ENCODE peak calls at places on chromosomes 3 and 15, in nine cellular contexts. One of them, this sample, is unnamed.

GRCh38 chr3:197983076-197983475 is 23.1 kb downstream of the LMLN start:
- DNase-seq in left ventricle myocardium inferior: no peak
- DNase-seq in dorsolateral prefrontal cortex: no peak
- DNase-seq in AG09309: no peak
- DNase-seq in neural crest cell: no peak
- DNase-seq in GM12878: no peak
- DNase-seq in cardiac muscle cell: no peak
- DNase-seq in K562: no peak
- DNase-seq in brain microvascular endothelial cell: no peak
- DNase-seq in this sample: no peak

GRCh38 chr3:177561769-177562360 is 364.6 kb upstream of the TBL1XR1 start:
- DNase-seq in left ventricle myocardium inferior: no peak
- DNase-seq in dorsolateral prefrontal cortex: no peak
- DNase-seq in AG09309: no peak
- DNase-seq in neural crest cell: no peak
- DNase-seq in GM12878: no peak
- DNase-seq in cardiac muscle cell: no peak
- DNase-seq in K562: no peak
- DNase-seq in brain microvascular endothelial cell: no peak
- DNase-seq in this sample: no peak

GRCh38 chr3:77799280-77799679 is 759.4 kb downstream of the ROBO2 start:
- DNase-seq in left ventricle myocardium inferior: no peak
- DNase-seq in dorsolateral prefrontal cortex: no peak
- DNase-seq in AG09309: no peak
- DNase-seq in neural crest cell: no peak
- DNase-seq in GM12878: no peak
- DNase-seq in cardiac muscle cell: no peak
- DNase-seq in K562: no peak
- DNase-seq in brain microvascular endothelial cell: no peak
- DNase-seq in this sample: no peak

GRCh38 chr3:194280777-194281176 is 70.4 kb downstream of the CPN2 start:
- DNase-seq in left ventricle myocardium inferior: no peak
- DNase-seq in dorsolateral prefrontal cortex: no peak
- DNase-seq in AG09309: no peak
- DNase-seq in neural crest cell: no peak
- DNase-seq in GM12878: no peak
- DNase-seq in cardiac muscle cell: no peak
- DNase-seq in K562: no peak
- DNase-seq in brain microvascular endothelial cell: no peak
- DNase-seq in this sample: no peak

GRCh38 chr3:123286308-123287023 is 84.7 kb downstream of the SEC22A start:
- DNase-seq in left ventricle myocardium inferior: no peak
- DNase-seq in dorsolateral prefrontal cortex: peak
- DNase-seq in AG09309: no peak
- DNase-seq in neural crest cell: peak
- DNase-seq in GM12878: no peak
- DNase-seq in cardiac muscle cell: peak
- DNase-seq in K562: peak
- DNase-seq in brain microvascular endothelial cell: peak
- DNase-seq in this sample: peak

GRCh38 chr15:98807262-98807661 is 158.9 kb downstream of the IGF1R start:
- DNase-seq in left ventricle myocardium inferior: no peak
- DNase-seq in dorsolateral prefrontal cortex: no peak
- DNase-seq in AG09309: peak
- DNase-seq in neural crest cell: no peak
- DNase-seq in GM12878: no peak
- DNase-seq in cardiac muscle cell: no peak
- DNase-seq in K562: no peak
- DNase-seq in brain microvascular endothelial cell: peak
- DNase-seq in this sample: no peak

GRCh38 chr3:16179771-16180736 is 5.6 kb downstream of the GALNT15 start:
- DNase-seq in left ventricle myocardium inferior: no peak
- DNase-seq in dorsolateral prefrontal cortex: no peak
- DNase-seq in AG09309: no peak
- DNase-seq in neural crest cell: no peak
- DNase-seq in GM12878: no peak
- DNase-seq in cardiac muscle cell: no peak
- DNase-seq in K562: no peak
- DNase-seq in brain microvascular endothelial cell: peak
- DNase-seq in this sample: no peak

GRCh38 chr3:182500294-182500693 is 293.0 kb upstream of the ATP11B start:
- DNase-seq in left ventricle myocardium inferior: no peak
- DNase-seq in dorsolateral prefrontal cortex: no peak
- DNase-seq in AG09309: no peak
- DNase-seq in neural crest cell: peak
- DNase-seq in GM12878: no peak
- DNase-seq in cardiac muscle cell: no peak
- DNase-seq in K562: no peak
- DNase-seq in brain microvascular endothelial cell: no peak
- DNase-seq in this sample: no peak

GRCh38 chr3:122251428-122251827 is 68.0 kb downstream of the CASR start:
- DNase-seq in left ventricle myocardium inferior: no peak
- DNase-seq in dorsolateral prefrontal cortex: no peak
- DNase-seq in AG09309: no peak
- DNase-seq in neural crest cell: no peak
- DNase-seq in GM12878: no peak
- DNase-seq in cardiac muscle cell: no peak
- DNase-seq in K562: no peak
- DNase-seq in brain microvascular endothelial cell: no peak
- DNase-seq in this sample: no peak

GRCh38 chr3:195566797-195567196 is 16.9 kb downstream of the APOD start:
- DNase-seq in left ventricle myocardium inferior: no peak
- DNase-seq in dorsolateral prefrontal cortex: no peak
- DNase-seq in AG09309: no peak
- DNase-seq in neural crest cell: no peak
- DNase-seq in GM12878: no peak
- DNase-seq in cardiac muscle cell: no peak
- DNase-seq in K562: peak
- DNase-seq in brain microvascular endothelial cell: no peak
- DNase-seq in this sample: no peak

GRCh38 chr15:85094685-85095084 is 113.0 kb downstream of the PDE8A start:
- DNase-seq in left ventricle myocardium inferior: no peak
- DNase-seq in dorsolateral prefrontal cortex: no peak
- DNase-seq in AG09309: no peak
- DNase-seq in neural crest cell: no peak
- DNase-seq in GM12878: no peak
- DNase-seq in cardiac muscle cell: no peak
- DNase-seq in K562: no peak
- DNase-seq in brain microvascular endothelial cell: peak
- DNase-seq in this sample: no peak

GRCh38 chr3:127003601-127004280 is 20.8 kb downstream of the PLXNA1 start:
- DNase-seq in left ventricle myocardium inferior: no peak
- DNase-seq in dorsolateral prefrontal cortex: no peak
- DNase-seq in AG09309: no peak
- DNase-seq in neural crest cell: no peak
- DNase-seq in GM12878: no peak
- DNase-seq in cardiac muscle cell: no peak
- DNase-seq in K562: no peak
- DNase-seq in brain microvascular endothelial cell: no peak
- DNase-seq in this sample: no peak
- TF ChIP-seq CTCF in left ventricle myocardium inferior: no peak
- TF ChIP-seq CTCF in dorsolateral prefrontal cortex: no peak
- TF ChIP-seq CTCF in AG09309: no peak
- TF ChIP-seq CTCF in neural crest cell: no peak
- TF ChIP-seq CTCF in GM12878: no peak
- TF ChIP-seq CTCF in cardiac muscle cell: no peak
- TF ChIP-seq CTCF in K562: no peak
- TF ChIP-seq CTCF in brain microvascular endothelial cell: no peak
- TF ChIP-seq CTCF in this sample: no peak

GRCh38 chr3:160756907-160757623 is 1.0 kb downstream of the PPM1L start:
- DNase-seq in left ventricle myocardium inferior: peak
- DNase-seq in dorsolateral prefrontal cortex: no peak
- DNase-seq in AG09309: no peak
- DNase-seq in neural crest cell: peak
- DNase-seq in GM12878: no peak
- DNase-seq in cardiac muscle cell: peak
- DNase-seq in K562: no peak
- DNase-seq in brain microvascular endothelial cell: no peak
- DNase-seq in this sample: peak
- TF ChIP-seq CTCF in left ventricle myocardium inferior: no peak
- TF ChIP-seq CTCF in dorsolateral prefrontal cortex: no peak
- TF ChIP-seq CTCF in AG09309: no peak
- TF ChIP-seq CTCF in neural crest cell: no peak
- TF ChIP-seq CTCF in GM12878: no peak
- TF ChIP-seq CTCF in cardiac muscle cell: no peak
- TF ChIP-seq CTCF in K562: no peak
- TF ChIP-seq CTCF in brain microvascular endothelial cell: no peak
- TF ChIP-seq CTCF in this sample: no peak

GRCh38 chr15:65081758-65082157 is 5.2 kb downstream of the KBTBD13 start:
- DNase-seq in left ventricle myocardium inferior: no peak
- DNase-seq in dorsolateral prefrontal cortex: no peak
- DNase-seq in AG09309: no peak
- DNase-seq in neural crest cell: no peak
- DNase-seq in GM12878: no peak
- DNase-seq in cardiac muscle cell: no peak
- DNase-seq in K562: no peak
- DNase-seq in brain microvascular endothelial cell: no peak
- DNase-seq in this sample: no peak

GRCh38 chr15:65082303-65082958 is 5.9 kb downstream of the KBTBD13 start:
- DNase-seq in left ventricle myocardium inferior: no peak
- DNase-seq in dorsolateral prefrontal cortex: no peak
- DNase-seq in AG09309: no peak
- DNase-seq in neural crest cell: no peak
- DNase-seq in GM12878: no peak
- DNase-seq in cardiac muscle cell: peak
- DNase-seq in K562: no peak
- DNase-seq in brain microvascular endothelial cell: no peak
- DNase-seq in this sample: no peak

GRCh38 chr15:65084500-65085206 is 8.1 kb downstream of the KBTBD13 start:
- DNase-seq in left ventricle myocardium inferior: no peak
- DNase-seq in dorsolateral prefrontal cortex: no peak
- DNase-seq in AG09309: no peak
- DNase-seq in neural crest cell: no peak
- DNase-seq in GM12878: no peak
- DNase-seq in cardiac muscle cell: no peak
- DNase-seq in K562: no peak
- DNase-seq in brain microvascular endothelial cell: no peak
- DNase-seq in this sample: no peak

GRCh38 chr15:65085207-65085753 is 8.7 kb downstream of the KBTBD13 start:
- DNase-seq in left ventricle myocardium inferior: no peak
- DNase-seq in dorsolateral prefrontal cortex: no peak
- DNase-seq in AG09309: no peak
- DNase-seq in neural crest cell: no peak
- DNase-seq in GM12878: no peak
- DNase-seq in cardiac muscle cell: no peak
- DNase-seq in K562: no peak
- DNase-seq in brain microvascular endothelial cell: no peak
- DNase-seq in this sample: no peak

DNA sequence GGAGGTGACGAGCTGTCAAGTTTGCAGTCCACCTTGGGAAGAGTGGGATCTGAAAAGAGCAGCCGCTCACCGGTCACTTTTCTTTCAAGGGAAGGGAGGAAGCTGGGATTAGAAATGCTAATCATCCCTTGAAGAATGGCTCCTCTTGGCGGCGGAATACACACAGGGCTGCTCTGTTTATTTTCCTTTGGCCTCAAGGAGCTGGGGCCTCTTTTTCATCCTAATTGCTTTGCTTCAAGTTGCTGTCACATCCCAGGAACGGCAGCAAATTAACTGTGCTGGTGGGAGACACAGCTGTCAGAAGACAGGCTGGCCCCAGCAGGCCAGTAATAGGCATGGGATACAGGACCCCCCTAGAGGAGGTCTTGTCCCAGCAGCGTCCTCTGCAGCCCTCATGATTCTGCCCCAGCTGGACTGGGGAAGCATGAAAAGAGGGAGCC is 6.7 kb downstream of the KBTBD13 start:
- DNase-seq in left ventricle myocardium inferior: no peak
- DNase-seq in dorsolateral prefrontal cortex: no peak
- DNase-seq in AG09309: no peak
- DNase-seq in neural crest cell: peak
- DNase-seq in GM12878: no peak
- DNase-seq in cardiac muscle cell: peak
- DNase-seq in K562: no peak
- DNase-seq in brain microvascular endothelial cell: no peak
- DNase-seq in this sample: no peak
- TF ChIP-seq CTCF in left ventricle myocardium inferior: peak
- TF ChIP-seq CTCF in dorsolateral prefrontal cortex: peak
- TF ChIP-seq CTCF in AG09309: peak
- TF ChIP-seq CTCF in neural crest cell: peak
- TF ChIP-seq CTCF in GM12878: no peak
- TF ChIP-seq CTCF in cardiac muscle cell: peak
- TF ChIP-seq CTCF in K562: peak
- TF ChIP-seq CTCF in brain microvascular endothelial cell: peak
- TF ChIP-seq CTCF in this sample: no peak

DNA sequence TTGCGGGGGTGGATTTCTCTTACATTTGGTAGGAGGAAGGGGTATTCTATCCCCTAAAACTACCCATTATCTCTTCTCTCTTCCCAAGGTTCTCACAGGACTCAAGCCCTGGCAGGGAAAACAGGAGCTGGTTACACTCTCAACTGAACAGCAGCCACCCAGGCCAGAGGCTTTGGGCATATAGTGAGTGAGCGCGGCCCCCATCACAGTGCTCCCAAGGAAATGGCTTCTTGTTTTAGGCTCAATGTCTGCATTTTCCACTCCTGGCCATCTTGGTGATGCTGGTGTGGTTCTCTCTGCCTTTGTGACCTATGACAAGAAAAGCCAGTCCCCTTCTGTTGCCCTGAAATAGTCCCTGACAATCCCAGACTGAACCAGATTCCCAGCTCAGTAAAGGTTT is 50.1 kb downstream of the WDR76 start:
- DNase-seq in left ventricle myocardium inferior: no peak
- DNase-seq in dorsolateral prefrontal cortex: no peak
- DNase-seq in AG09309: no peak
- DNase-seq in neural crest cell: no peak
- DNase-seq in GM12878: no peak
- DNase-seq in cardiac muscle cell: no peak
- DNase-seq in K562: no peak
- DNase-seq in brain microvascular endothelial cell: no peak
- DNase-seq in this sample: no peak
- TF ChIP-seq CTCF in left ventricle myocardium inferior: no peak
- TF ChIP-seq CTCF in dorsolateral prefrontal cortex: no peak
- TF ChIP-seq CTCF in AG09309: no peak
- TF ChIP-seq CTCF in neural crest cell: no peak
- TF ChIP-seq CTCF in GM12878: no peak
- TF ChIP-seq CTCF in cardiac muscle cell: no peak
- TF ChIP-seq CTCF in K562: no peak
- TF ChIP-seq CTCF in brain microvascular endothelial cell: no peak
- TF ChIP-seq CTCF in this sample: no peak

This sample was measured in heart right ventricle.